ENCODE peak calls at places on chromosomes 12 and 14, in six cellular contexts. T is GM12878, V is upper lobe of left lung, A is HepG2, U is K562, G is A549. P is an unnamed sample.

GRCh38 chr12:121750507-121750955 is 38.0 kb downstream of the TMEM120B start:
- ATAC-seq in A (no peak), V (peak), T (no peak), G (no peak), U (no peak), P (no peak)

GRCh38 chr14:88326352-88327103 is 3.5 kb upstream of the KCNK10 start:
- ATAC-seq in U (no peak), G (no peak), V (no peak), A (peak), T (no peak), P (no peak)

GRCh38 chr12:130109062-130109945 is 53.0 kb upstream of the FZD10 start:
- ATAC-seq in V (no peak), G (no peak), A (no peak), T (no peak), U (no peak), P (no peak)

GRCh38 chr12:228846-229200 is 14.9 kb upstream of the SLC6A12 start:
- ATAC-seq in A (no peak), V (no peak), T (no peak), G (no peak), U (no peak), P (no peak)

GRCh38 chr12:66941150-66941549 is 262.3 kb upstream of the GRIP1 start:
- ATAC-seq in G (no peak), U (no peak), A (no peak), T (no peak), V (no peak), P (no peak)

GRCh38 chr12:66129934-66130266 is 650 bp downstream of the LLPH start:
- ATAC-seq in A (peak), T (peak), G (peak), U (peak), V (peak), P (no peak)

GRCh38 chr12:9334026-9334692 is 126.0 kb upstream of the PZP start:
- ATAC-seq in T (no peak), A (peak), V (no peak), G (no peak), U (peak), P (no peak)

GRCh38 chr12:102371177-102371576 is 109.2 kb downstream of the IGF1 start:
- ATAC-seq in G (no peak), V (no peak), T (no peak), U (no peak), A (no peak), P (no peak)

GRCh38 chr14:60331201-60332045 is 82.4 kb downstream of the PPM1A start:
- ATAC-seq in G (peak), V (peak), U (peak), A (peak), T (peak), P (peak)

GRCh38 chr12:104582739-104583138 is 126.0 kb downstream of the CHST11 start:
- ATAC-seq in V (no peak), U (no peak), T (peak), A (no peak), G (no peak), P (no peak)

GRCh38 chr14:93533864-93534263 is 103.1 kb downstream of the UNC79 start:
- ATAC-seq in T (peak), G (no peak), U (no peak), A (no peak), V (peak), P (peak)

GRCh38 chr12:116159593-116159992 is 117.9 kb downstream of the MED13L start:
- ATAC-seq in G (no peak), T (no peak), V (no peak), U (no peak), A (no peak), P (no peak)

DNA sequence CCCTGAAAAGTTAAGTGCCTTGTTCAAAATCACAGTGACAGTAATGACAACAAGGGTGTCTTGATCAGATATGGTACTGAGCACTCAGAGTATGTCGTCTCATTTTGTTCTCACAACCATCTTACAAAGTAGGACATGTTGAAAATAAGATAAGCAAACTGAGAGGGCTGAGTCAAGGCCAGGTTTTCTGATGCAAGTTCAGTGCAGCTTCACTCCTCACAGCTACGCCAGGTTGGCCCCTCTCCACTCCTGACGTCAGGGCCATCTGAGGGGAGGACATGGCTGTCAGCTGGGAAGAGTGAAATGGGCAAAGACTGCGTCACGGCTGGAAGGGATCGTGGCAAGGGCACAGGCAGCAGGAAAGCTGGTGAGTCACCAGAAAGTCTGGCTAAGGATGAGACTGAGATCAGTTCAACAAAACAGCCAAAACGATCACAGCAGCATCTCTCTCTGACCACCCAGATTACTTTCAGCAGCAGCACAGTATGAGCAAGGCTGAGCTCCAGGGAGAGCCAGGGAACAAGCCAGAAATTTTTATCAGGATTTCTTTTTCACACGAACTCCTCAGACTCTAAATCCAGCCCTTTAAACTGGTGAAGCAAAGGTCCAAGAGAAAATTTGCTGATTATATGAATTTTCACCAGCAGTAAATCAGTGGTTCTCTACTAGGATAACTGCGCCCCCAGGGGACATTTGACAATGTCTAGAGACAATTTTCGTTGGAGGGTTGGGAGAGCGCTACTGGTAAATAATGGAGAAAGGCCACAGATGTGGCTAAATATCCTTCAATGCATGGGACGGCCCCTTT is 297.9 kb upstream of the AMIGO2 start:
- ATAC-seq in V (peak), G (peak), T (no peak), A (no peak), U (peak), P (peak)
- TF ChIP-seq EP300 in V (no peak), G (peak), T (no peak), A (no peak), U (peak), P (peak)

GRCh38 chr12:79725987-79726386 is 35.2 kb upstream of the PAWR start:
- ATAC-seq in U (no peak), G (no peak), A (no peak), V (no peak), T (no peak), P (no peak)
- TF ChIP-seq EP300 in U (no peak), G (no peak), A (no peak), V (no peak), T (no peak), P (no peak)

GRCh38 chr12:53299454-53300180 is at the start of gene MYG1:
- ATAC-seq in U (no peak), V (peak), G (peak), T (peak), A (peak), P (peak)
- TF ChIP-seq EP300 in U (no peak), V (no peak), G (no peak), T (no peak), A (no peak), P (no peak)

GRCh38 chr12:52522346-52523011 is 2.3 kb upstream of the KRT5 start:
- ATAC-seq in G (no peak), A (no peak), U (no peak), V (no peak), T (no peak), P (peak)
- TF ChIP-seq EP300 in G (no peak), A (no peak), U (no peak), V (no peak), T (no peak), P (no peak)

DNA sequence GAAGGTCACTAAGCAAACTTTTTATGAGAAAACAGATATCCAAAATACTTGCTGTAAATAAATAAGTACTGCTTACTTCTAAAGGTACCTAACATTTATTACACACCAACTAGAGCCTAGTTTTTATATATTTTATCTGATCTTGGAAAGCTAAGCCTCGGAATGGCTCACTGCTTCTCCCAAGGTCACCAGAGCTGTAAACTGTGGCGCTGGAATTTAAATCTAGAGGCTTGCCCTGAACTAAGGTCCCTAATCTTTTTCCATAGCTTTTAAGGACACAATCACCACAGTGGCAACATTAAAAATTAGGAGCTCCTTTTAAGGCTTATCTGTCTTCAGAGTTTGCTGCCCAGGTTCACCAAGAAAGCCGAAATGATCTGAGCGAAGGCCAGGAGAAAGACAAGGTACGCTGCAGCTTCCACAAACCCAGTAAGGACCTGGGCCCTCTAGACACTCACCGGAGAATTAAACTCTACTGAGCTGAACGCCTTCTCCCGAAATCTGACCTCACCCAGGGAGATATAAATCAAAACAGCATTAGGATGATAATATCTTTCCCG is 613 bp downstream of the CCNB1IP1 start:
- ATAC-seq in U (peak), T (peak), G (peak), V (no peak), A (peak), P (no peak)
- TF ChIP-seq EP300 in U (no peak), T (no peak), G (no peak), V (no peak), A (no peak), P (no peak)

P was measured in gastroesophageal sphincter.